ENCODE peak calls at places on chromosomes 12 and 14, in six cellular contexts. Z is ovary; F is dorsolateral prefrontal cortex; Q is CD4-positive, CD25-positive, alpha-beta regulatory T cell; R is ascending aorta; M is thoracic aorta. X is an unnamed sample.
A peak's percentile ranks its signal among the peaks of the same experiment; 100 is the strongest.

GRCh38 chr14:100605230-100605629 is 18.0 kb upstream of the BEGAIN start:
- DNase-seq in Z (no peak), F (no peak), Q (no peak), R (no peak), M (no peak), X (peak; percentile 41)

GRCh38 chr12:56658921-56659320 is 13.1 kb upstream of the ATP5F1B start:
- DNase-seq in Z (no peak), F (no peak), Q (no peak), R (no peak), M (no peak), X (no peak)

GRCh38 chr14:103679351-103679750 is 35.9 kb downstream of the XRCC3 start:
- DNase-seq in Z (no peak), F (no peak), Q (peak; percentile 48), R (no peak), M (no peak), X (peak; percentile 87)

GRCh38 chr12:56634837-56635538 is 4.9 kb upstream of the BAZ2A start:
- DNase-seq in Z (peak; percentile 76), F (no peak), Q (peak; percentile 79), R (peak; percentile 82), M (no peak), X (peak; percentile 89)

GRCh38 chr14:104593241-104593701 is 11.3 kb downstream of the TMEM179 start:
- DNase-seq in Z (no peak), F (no peak), Q (no peak), R (no peak), M (no peak), X (peak; percentile 90)

GRCh38 chr14:77044776-77045569 is 16.5 kb upstream of the IRF2BPL start:
- DNase-seq in Z (peak; percentile 77), F (no peak), Q (no peak), R (peak; percentile 73), M (no peak), X (no peak)

GRCh38 chr12:124928095-124928911 is 13.9 kb upstream of the UBC start:
- DNase-seq in Z (peak; percentile 77), F (no peak), Q (no peak), R (peak; percentile 87), M (no peak), X (peak; percentile 50)

GRCh38 chr14:102205560-102205959 is 65.9 kb downstream of the WDR20 start:
- DNase-seq in Z (no peak), F (no peak), Q (no peak), R (peak; percentile 27), M (no peak), X (no peak)

GRCh38 chr14:77570706-77571293 is 45.6 kb downstream of the SPTLC2 start:
- DNase-seq in Z (peak; percentile 26), F (no peak), Q (no peak), R (no peak), M (no peak), X (no peak)

GRCh38 chr12:46201284-46201789 is 67.5 kb downstream of the SLC38A1 start:
- DNase-seq in Z (no peak), F (no peak), Q (no peak), R (no peak), M (no peak), X (no peak)

GRCh38 chr12:103881261-103881660 is 40.2 kb upstream of the NT5DC3 start:
- DNase-seq in Z (no peak), F (no peak), Q (no peak), R (no peak), M (no peak), X (no peak)

GRCh38 chr12:119262388-119262787 is 72.1 kb upstream of the CCDC60 start:
- DNase-seq in Z (no peak), F (no peak), Q (no peak), R (no peak), M (no peak), X (no peak)

GRCh38 chr14:98368916-98369315 is 903.1 kb downstream of the BCL11B start:
- DNase-seq in Z (no peak), F (no peak), Q (peak; percentile 4), R (no peak), M (no peak), X (no peak)

GRCh38 chr12:59370933-59371332 is 224.9 kb upstream of the SLC16A7 start:
- DNase-seq in Z (no peak), F (no peak), Q (no peak), R (no peak), M (no peak), X (no peak)

GRCh38 chr12:47982311-47982710 is 18.9 kb downstream of the TMEM106C start:
- DNase-seq in Z (no peak), F (no peak), Q (no peak), R (no peak), M (no peak), X (no peak)

GRCh38 chr12:122471324-122472226 is 29.2 kb downstream of the ZCCHC8 start:
- DNase-seq in Z (no peak), F (no peak), Q (peak; percentile 78), R (no peak), M (no peak), X (peak; percentile 54)

GRCh38 chr14:32574269-32574668 is 245.2 kb downstream of the AKAP6 start:
- DNase-seq in Z (no peak), F (no peak), Q (no peak), R (no peak), M (no peak), X (no peak)

GRCh38 chr12:114263031-114263825 is 142.7 kb downstream of the TBX5 start:
- DNase-seq in Z (no peak), F (no peak), Q (no peak), R (no peak), M (no peak), X (no peak)

GRCh38 chr12:108063192-108063591 is 65.9 kb upstream of the WSCD2 start:
- DNase-seq in Z (no peak), F (no peak), Q (peak; percentile 13), R (no peak), M (no peak), X (peak; percentile 45)

GRCh38 chr14:59215353-59215752 is 26.9 kb downstream of the DAAM1 start:
- DNase-seq in Z (peak; percentile 63), F (peak; percentile 56), Q (no peak), R (peak; percentile 86), M (peak; percentile 18), X (no peak)

GRCh38 chr12:56190695-56191155 is 1.4 kb upstream of the SMARCC2 start:
- DNase-seq in Z (no peak), F (no peak), Q (no peak), R (no peak), M (no peak), X (peak; percentile 46)

GRCh38 chr12:49541140-49541861 is 2.5 kb downstream of the KCNH3 start:
- DNase-seq in Z (no peak), F (no peak), Q (no peak), R (peak; percentile 52), M (no peak), X (peak; percentile 55)

GRCh38 chr12:105970885-105971284 is 167.9 kb downstream of the NUAK1 start:
- DNase-seq in Z (no peak), F (no peak), Q (no peak), R (no peak), M (no peak), X (no peak)

GRCh38 chr14:86050072-86050683 is 520.2 kb downstream of the FLRT2 start:
- DNase-seq in Z (no peak), F (no peak), Q (no peak), R (no peak), M (no peak), X (no peak)

GRCh38 chr12:92393504-92393903 is 247.9 kb upstream of the BTG1 start:
- DNase-seq in Z (no peak), F (no peak), Q (no peak), R (no peak), M (no peak), X (no peak)

GRCh38 chr12:27657296-27657695 is 39.0 kb upstream of the REP15 start:
- DNase-seq in Z (no peak), F (no peak), Q (no peak), R (no peak), M (no peak), X (no peak)

GRCh38 chr12:113689047-113689610 is 217.5 kb upstream of the LHX5 start:
- DNase-seq in Z (no peak), F (no peak), Q (no peak), R (no peak), M (no peak), X (no peak)

GRCh38 chr14:36655963-36656768 is 5.5 kb upstream of the PAX9 start:
- DNase-seq in Z (no peak), F (no peak), Q (peak; percentile 24), R (no peak), M (no peak), X (peak; percentile 86)

GRCh38 chr14:76763362-76764041 is 2.2 kb downstream of the VASH1 start:
- DNase-seq in Z (no peak), F (no peak), Q (no peak), R (no peak), M (no peak), X (no peak)

GRCh38 chr12:92077530-92077929 is 68.1 kb downstream of the BTG1 start:
- DNase-seq in Z (no peak), F (no peak), Q (no peak), R (no peak), M (no peak), X (no peak)

GRCh38 chr12:12926571-12927071 is 25.3 kb downstream of the GPRC5D start:
- DNase-seq in Z (no peak), F (no peak), Q (no peak), R (peak; percentile 60), M (no peak), X (no peak)

DNA sequence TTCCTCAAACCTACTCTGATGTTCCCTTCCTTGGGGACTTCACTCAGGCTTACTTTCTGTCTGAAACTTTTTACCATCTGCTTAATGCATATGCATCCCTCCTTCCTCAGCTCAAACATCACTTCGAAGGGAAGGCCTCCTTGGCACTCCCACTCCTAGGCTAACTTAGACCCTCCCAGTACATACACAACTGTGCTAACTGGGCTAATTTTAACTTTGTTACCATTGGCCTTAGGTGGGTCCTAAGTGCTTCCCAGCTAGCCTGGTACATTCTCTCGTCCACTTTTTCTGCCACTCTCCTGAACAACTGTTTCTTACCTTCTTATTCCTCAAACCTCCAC is 3.8 kb downstream of the EEF1AKMT3 start:
- DNase-seq in Z (no peak), F (no peak), Q (no peak), R (no peak), M (no peak), X (no peak)
- H3K27me3 ChIP-seq in Z (no peaks in the 10 kb centered on the region), F (no peaks in the 10 kb centered on the region), Q (no peaks in the 10 kb centered on the region), R (no peaks in the 10 kb centered on the region), M (no peaks in the 10 kb centered on the region), X (peaks cover 3% of the 10 kb centered on the region)

GRCh38 chr12:112017041-112017440 is 3.8 kb downstream of the ERP29 start:
- DNase-seq in Z (no peak), F (no peak), Q (no peak), R (no peak), M (no peak), X (no peak)
- H3K4me3 ChIP-seq in Z (no peak overlapping the region), F (no peak overlapping the region), Q (no peak overlapping the region), R (no peak overlapping the region), M (no peak overlapping the region), X (no peak overlapping the region)

GRCh38 chr12:53775478-53776145 is 23.8 kb upstream of the CISTR start:
- DNase-seq in Z (peak; percentile 36), F (no peak), Q (no peak), R (peak; percentile 72), M (no peak), X (no peak)
- H3K27me3 ChIP-seq in Z (no peaks in the 10 kb centered on the region), F (peaks cover under 1% of the 10 kb centered on the region), Q (peaks cover 21% of the 10 kb centered on the region), R (no peaks in the 10 kb centered on the region), M (no peaks in the 10 kb centered on the region), X (peaks cover 1% of the 10 kb centered on the region)

GRCh38 chr12:38053655-38054464 is 262.7 kb upstream of the ALG10B start:
- DNase-seq in Z (no peak), F (no peak), Q (no peak), R (no peak), M (no peak), X (no peak)
- H3K4me3 ChIP-seq in Z (no peak overlapping the region), F (no peak overlapping the region), Q (no peak overlapping the region), R (no peak overlapping the region), M (no peak overlapping the region), X (no peak overlapping the region)

GRCh38 chr12:2733493-2734252 is 61.1 kb upstream of the FKBP4 start:
- DNase-seq in Z (no peak), F (no peak), Q (no peak), R (no peak), M (no peak), X (no peak)
- H3K27me3 ChIP-seq in Z (no peaks in the 10 kb centered on the region), F (no peaks in the 10 kb centered on the region), Q (peaks cover 5% of the 10 kb centered on the region), R (no peaks in the 10 kb centered on the region), M (no peaks in the 10 kb centered on the region), X (no peaks in the 10 kb centered on the region)

X was measured in H7.